ENCODE peak calls at places on chromosomes 3 and 15, in ten cellular contexts. F is CD4-positive, CD25-positive, alpha-beta regulatory T cell; O is NT2/D1; I is esophagus squamous epithelium; M is CD8-positive, alpha-beta T cell; S is GM23248; D is left ventricle myocardium inferior; J is transverse colon; Z is fibroblast of lung; A is hepatocyte. N is an unnamed sample. For H3K9me3, the result is how much of the 10 kb centered on the place peaks cover.

GRCh38 chr15:57364282-57365007 is 11.9 kb upstream of the CGNL1 start:
- DNase-seq in S (no peak), A (no peak), M (no peak), O (no peak), D (no peak), F (no peak), J (no peak), Z (peak), I (no peak), N (no peak)

GRCh38 chr3:60696559-60697125 is 554.6 kb downstream of the FHIT start:
- DNase-seq in Z (no peak), D (no peak), A (no peak), O (no peak), F (no peak), S (no peak), I (no peak), J (no peak), M (no peak), N (no peak)

GRCh38 chr3:170522171-170522570 is 63.7 kb downstream of the SLC7A14 start:
- DNase-seq in F (no peak), S (no peak), M (no peak), O (no peak), I (no peak), D (no peak), A (no peak), Z (peak), J (no peak), N (no peak)

GRCh38 chr3:67289626-67290025 is 291.5 kb downstream of the KBTBD8 start:
- DNase-seq in O (no peak), D (no peak), A (no peak), M (no peak), Z (no peak), F (no peak), S (no peak), J (no peak), I (no peak), N (no peak)

GRCh38 chr3:129892857-129893615 is 475 bp downstream of the TMCC1 start:
- DNase-seq in I (no peak), O (peak), S (no peak), J (peak), D (peak), M (peak), F (peak), A (no peak), Z (peak), N (peak)

GRCh38 chr3:16151109-16151508 is 23.4 kb upstream of the GALNT15 start:
- DNase-seq in S (peak), O (no peak), A (peak), Z (peak), J (peak), D (peak), M (no peak), I (no peak), F (no peak), N (no peak)

GRCh38 chr15:68407141-68407885 is 24.6 kb downstream of the ITGA11 start:
- DNase-seq in F (no peak), Z (peak), J (no peak), A (no peak), I (no peak), M (no peak), O (no peak), S (no peak), D (no peak), N (no peak)

GRCh38 chr3:4782095-4782494 is 197.1 kb upstream of the BHLHE40 start:
- DNase-seq in J (no peak), D (no peak), F (no peak), I (no peak), Z (no peak), M (no peak), A (no peak), S (no peak), O (no peak), N (no peak)

GRCh38 chr3:8518138-8518537 is 16.5 kb downstream of the LMCD1 start:
- DNase-seq in F (no peak), D (no peak), M (no peak), J (no peak), S (peak), I (no peak), Z (no peak), A (no peak), O (no peak), N (no peak)

GRCh38 chr3:150925751-150926201 is 20.5 kb upstream of the MINDY4B start:
- DNase-seq in J (peak), S (peak), M (peak), A (peak), O (peak), F (no peak), I (no peak), D (peak), Z (peak), N (no peak)

GRCh38 chr15:48385031-48385430 is 53.8 kb downstream of the DUT start:
- DNase-seq in D (no peak), F (no peak), O (no peak), S (peak), M (no peak), I (no peak), Z (no peak), A (no peak), J (no peak), N (no peak)

GRCh38 chr3:52398670-52399081 is 46.2 kb downstream of the SEMA3G start:
- DNase-seq in M (no peak), I (no peak), D (peak), S (no peak), A (no peak), O (no peak), Z (no peak), F (no peak), J (no peak), N (no peak)

GRCh38 chr3:129623447-129624118 is 17.1 kb upstream of the PLXND1 start:
- DNase-seq in Z (no peak), D (peak), O (no peak), S (no peak), I (no peak), F (no peak), A (peak), J (peak), M (no peak), N (no peak)

GRCh38 chr3:112811150-112811884 is 35.3 kb downstream of the CD200R1L start:
- DNase-seq in A (peak), S (peak), O (no peak), Z (peak), I (no peak), D (peak), M (no peak), J (no peak), F (no peak), N (no peak)

GRCh38 chr15:33135355-33135781 is 59.1 kb downstream of the FMN1 start:
- DNase-seq in D (no peak), M (no peak), I (no peak), Z (no peak), O (no peak), J (no peak), F (no peak), S (peak), A (no peak), N (no peak)

GRCh38 chr15:83565133-83565532 is 88.8 kb upstream of the ADAMTSL3 start:
- DNase-seq in M (no peak), D (no peak), A (no peak), Z (no peak), S (no peak), O (no peak), J (no peak), I (no peak), F (no peak), N (no peak)

GRCh38 chr15:73403171-73403570 is 34.4 kb upstream of the HCN4 start:
- DNase-seq in F (no peak), O (no peak), A (no peak), M (no peak), I (no peak), Z (no peak), J (no peak), S (peak), D (no peak), N (no peak)

GRCh38 chr3:133037440-133037839 is 751 bp upstream of the TMEM108 start:
- DNase-seq in D (no peak), Z (no peak), M (no peak), S (no peak), J (no peak), A (no peak), F (no peak), O (no peak), I (no peak), N (no peak)

GRCh38 chr3:97927699-97928098 is 44.5 kb downstream of the RIOX2 start:
- DNase-seq in D (no peak), F (no peak), M (no peak), A (no peak), Z (peak), J (no peak), S (no peak), O (no peak), I (no peak), N (no peak)

GRCh38 chr3:141401095-141401494 is 32.8 kb downstream of the ZBTB38 start:
- DNase-seq in O (no peak), J (no peak), S (no peak), Z (no peak), I (no peak), D (no peak), M (no peak), F (no peak), A (no peak), N (no peak)

GRCh38 chr15:48642795-48643194 is 2.7 kb downstream of the FBN1 start:
- DNase-seq in F (no peak), A (no peak), M (no peak), J (no peak), S (peak), I (no peak), Z (peak), D (no peak), O (no peak), N (no peak)

GRCh38 chr3:86930831-86931230 is 60.1 kb downstream of the VGLL3 start:
- DNase-seq in O (no peak), S (peak), M (no peak), D (no peak), F (no peak), I (no peak), Z (no peak), A (no peak), J (no peak), N (no peak)

GRCh38 chr3:167033866-167034265 is 346.2 kb downstream of the ZBBX start:
- DNase-seq in J (no peak), Z (no peak), F (no peak), D (no peak), O (no peak), A (no peak), I (no peak), M (no peak), S (no peak), N (no peak)

GRCh38 chr15:64911317-64912186 is at the start of gene ANKDD1A:
- DNase-seq in Z (peak), A (peak), D (peak), J (peak), F (no peak), O (no peak), M (no peak), I (no peak), S (peak), N (no peak)

GRCh38 chr3:77326586-77326985 is 286.7 kb downstream of the ROBO2 start:
- DNase-seq in J (no peak), F (no peak), O (no peak), A (no peak), Z (no peak), M (no peak), I (no peak), S (no peak), D (no peak), N (no peak)

GRCh38 chr15:49468440-49468839 is 45.4 kb downstream of the FGF7 start:
- DNase-seq in A (peak), D (no peak), Z (peak), M (no peak), J (no peak), O (no peak), I (no peak), S (peak), F (no peak), N (no peak)

GRCh38 chr3:10744098-10744465 is 71.9 kb upstream of the SLC6A11 start:
- DNase-seq in I (no peak), S (peak), J (no peak), D (no peak), A (no peak), M (no peak), O (no peak), Z (no peak), F (no peak), N (no peak)

GRCh38 chr3:172140499-172141391 is 101.4 kb downstream of the FNDC3B start:
- DNase-seq in J (peak), Z (peak), F (no peak), D (no peak), I (no peak), O (no peak), S (peak), A (peak), M (no peak), N (no peak)

GRCh38 chr3:107373896-107374295 is 3.3 kb upstream of the CCDC54 start:
- DNase-seq in M (no peak), D (no peak), O (no peak), A (no peak), F (no peak), J (no peak), Z (no peak), I (no peak), S (no peak), N (no peak)

GRCh38 chr3:14616606-14617507 is 34.7 kb upstream of the CCDC174 start:
- DNase-seq in O (no peak), F (no peak), A (no peak), Z (no peak), I (no peak), S (peak), M (no peak), D (no peak), J (no peak), N (no peak)

GRCh38 chr15:79914728-79915127 is 17.9 kb upstream of the MTHFS start:
- DNase-seq in S (no peak), J (no peak), O (no peak), F (no peak), Z (no peak), A (no peak), D (no peak), M (no peak), I (no peak), N (no peak)
- H3K9me3 ChIP-seq in S (under half), J (half or more), O (half or more), F (half or more), Z (under half), A (under half), D (half or more), M (under half), I (under half), N (under half)

GRCh38 chr15:25055356-25056068 is 100.7 kb downstream of the SNRPN start:
- DNase-seq in J (no peak), M (no peak), A (no peak), F (no peak), S (no peak), Z (no peak), I (no peak), O (no peak), D (no peak), N (no peak)
- H3K9me3 ChIP-seq in J (half or more), M (half or more), A (half or more), F (half or more), S (under half), Z (under half), I (under half), O (half or more), D (half or more), N (half or more)

DNA sequence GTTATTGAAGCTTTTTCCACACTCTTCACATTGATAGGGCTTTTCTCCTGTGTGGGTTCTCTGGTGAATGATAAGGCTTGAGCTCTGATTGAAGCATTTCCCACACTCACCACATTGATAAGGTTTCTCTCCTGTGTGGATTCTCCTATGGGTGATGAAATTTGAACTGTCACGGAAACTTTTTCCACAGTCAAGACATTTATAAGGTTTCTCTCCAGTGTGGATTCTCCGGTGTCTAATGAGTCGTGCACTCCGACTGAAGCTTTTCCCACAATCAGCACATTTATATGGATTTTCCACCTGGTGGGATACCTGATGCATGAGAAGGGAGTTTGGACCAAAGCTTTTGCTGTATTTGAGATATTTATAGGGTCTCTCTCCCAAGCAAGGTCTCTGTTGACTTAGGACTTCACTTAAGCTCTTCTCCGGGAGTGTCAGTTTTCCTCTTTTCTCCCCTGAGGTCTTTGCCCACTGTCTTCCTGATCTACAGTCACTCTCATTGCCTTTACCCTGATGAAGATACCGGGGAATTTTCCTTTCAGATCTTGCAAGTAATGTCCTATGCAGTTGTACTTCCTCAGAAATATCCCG is 9.4 kb downstream of the ZSCAN29 start:
- DNase-seq in O (no peak), A (no peak), S (peak), J (no peak), M (no peak), D (no peak), F (no peak), I (no peak), Z (peak), N (no peak)
- H3K9me3 ChIP-seq in O (under half), A (under half), S (under half), J (under half), M (under half), D (half or more), F (half or more), I (under half), Z (under half), N (under half)

DNA sequence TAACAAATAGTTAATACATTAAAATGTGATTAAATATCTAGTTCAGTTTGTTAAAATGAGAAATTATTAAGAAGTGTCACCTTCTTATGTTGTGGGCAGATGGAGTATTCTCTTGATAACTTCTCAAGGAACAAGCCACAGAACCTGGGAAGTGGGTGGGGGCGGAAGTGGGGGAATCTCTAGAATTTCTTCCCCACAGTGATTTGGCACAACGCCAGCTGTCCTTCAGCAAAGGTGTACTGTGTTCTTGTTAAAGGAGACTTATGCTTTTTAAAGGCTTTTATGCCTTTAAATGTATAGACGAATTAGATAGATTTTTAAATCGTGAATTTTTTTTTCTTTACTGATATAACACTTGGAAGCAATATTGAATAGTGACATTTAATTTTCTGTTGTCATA is 42.4 kb downstream of the SEC22A start:
- DNase-seq in I (no peak), F (no peak), O (no peak), D (no peak), M (no peak), S (no peak), Z (no peak), A (peak), J (no peak), N (peak)
- H3K9me3 ChIP-seq in I (under half), F (under half), O (under half), D (under half), M (under half), S (under half), Z (under half), A (under half), J (under half), N (under half)

DNA sequence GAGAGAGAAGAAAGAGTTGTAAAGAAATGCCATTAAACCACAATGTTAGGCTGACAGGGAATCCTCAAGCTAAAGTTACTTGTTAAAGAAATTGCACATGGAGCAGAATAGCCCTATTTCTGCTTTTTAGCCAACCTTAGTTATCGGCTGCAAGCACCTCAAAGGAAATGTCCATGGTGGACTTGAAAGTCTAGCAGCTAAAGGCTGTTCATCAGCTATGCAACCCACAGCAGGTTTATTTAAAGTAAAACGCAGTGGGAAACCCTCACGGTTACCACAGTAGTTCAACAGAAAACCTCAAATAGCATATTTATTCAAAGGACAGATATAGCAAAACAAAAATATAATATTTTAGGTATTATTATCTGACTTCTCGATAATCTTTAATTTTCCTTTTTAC is 967.2 kb downstream of the IGSF11 start:
- DNase-seq in A (no peak), F (no peak), S (no peak), Z (no peak), J (no peak), O (no peak), D (no peak), M (no peak), I (no peak), N (no peak)
- H3K9me3 ChIP-seq in A (under half), F (under half), S (under half), Z (under half), J (under half), O (under half), D (under half), M (under half), I (under half), N (under half)

DNA sequence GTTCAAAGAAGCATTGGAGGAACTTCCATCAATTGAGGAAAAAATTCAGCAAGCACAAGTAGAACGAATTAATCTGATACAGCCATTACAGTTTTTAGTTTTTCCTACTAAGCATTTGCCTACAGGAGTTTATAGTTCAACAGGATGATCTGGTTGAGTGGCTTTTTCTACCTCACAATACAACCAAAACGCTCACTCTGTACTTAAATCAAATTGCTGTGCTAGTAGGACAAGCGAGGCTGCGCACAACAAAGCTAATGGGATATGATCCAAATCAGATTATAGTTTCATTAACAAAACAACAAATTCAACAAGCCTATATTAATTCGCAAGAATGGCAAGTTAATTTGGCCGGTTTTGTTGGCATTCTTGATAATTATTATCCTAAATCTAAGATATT is 44.2 kb downstream of the ETFA start:
- DNase-seq in F (no peak), A (no peak), D (no peak), M (no peak), J (no peak), S (no peak), Z (no peak), I (no peak), O (no peak), N (no peak)
- H3K9me3 ChIP-seq in F (under half), A (under half), D (under half), M (under half), J (under half), S (under half), Z (under half), I (under half), O (half or more), N (under half)

DNA sequence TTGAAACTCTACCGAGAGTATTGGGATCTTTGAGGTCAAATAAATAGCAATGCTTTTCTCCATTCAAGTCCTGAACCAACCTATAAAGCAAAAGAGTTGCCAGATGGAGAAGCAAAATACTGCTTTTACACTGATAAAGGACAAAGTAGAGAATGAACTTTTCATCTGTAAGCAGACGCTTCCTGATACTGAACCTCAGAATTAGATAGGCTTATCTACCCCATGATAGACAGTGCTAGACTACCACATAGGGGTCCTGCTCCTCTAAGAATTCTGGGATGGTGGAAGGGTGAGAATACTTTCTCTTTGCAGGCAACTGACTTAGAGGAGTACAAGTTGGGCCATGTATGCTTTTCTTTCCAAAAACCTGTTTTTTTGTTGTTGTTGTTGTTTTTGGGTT is 9.5 kb downstream of the SAXO2 start:
- DNase-seq in I (no peak), O (no peak), F (no peak), Z (no peak), S (no peak), D (no peak), M (no peak), A (no peak), J (no peak), N (no peak)
- H3K9me3 ChIP-seq in I (under half), O (under half), F (under half), Z (under half), S (under half), D (under half), M (under half), A (under half), J (under half), N (under half)